ENCODE peak calls at places on chromosomes 7 and 10, in five cellular contexts. W is gastrocnemius medialis, K is AG10803, V is fibroblast of the aortic adventitia, N is esophagus squamous epithelium. C is an unnamed sample.

GRCh38 chr10:29590598-29591415 is 44.0 kb downstream of the SVIL start:
- DNase-seq in K (peak), W (no peak), V (peak), N (no peak), C (peak)

GRCh38 chr10:101226506-101226887 is 2.8 kb downstream of the LBX1 start:
- DNase-seq in K (no peak), W (no peak), V (no peak), N (no peak), C (peak)

GRCh38 chr7:79064187-79064823 is 389.2 kb downstream of the MAGI2 start:
- DNase-seq in K (no peak), W (no peak), N (no peak), V (peak), C (no peak)

GRCh38 chr10:103433858-103434257 is 18.3 kb downstream of the CALHM2 start:
- DNase-seq in W (peak), N (no peak), V (peak), K (peak), C (peak)

GRCh38 chr7:94394399-94395140 is at the start of gene COL1A2:
- DNase-seq in W (peak), N (peak), V (peak), K (peak), C (peak)

GRCh38 chr10:71742301-71743098 is 22.9 kb upstream of the C10orf105 start:
- DNase-seq in N (no peak), W (no peak), V (no peak), K (no peak), C (no peak)

GRCh38 chr10:96765406-96766240 is 45.3 kb upstream of the PIK3AP1 start:
- DNase-seq in N (no peak), W (peak), K (peak), V (peak), C (peak)

GRCh38 chr10:73999703-74000102 is 1.8 kb downstream of the VCL start:
- DNase-seq in W (no peak), N (no peak), K (peak), V (peak), C (peak)

GRCh38 chr10:1424648-1425047 is 312.7 kb downstream of the ADARB2 start:
- DNase-seq in V (no peak), N (no peak), W (no peak), K (no peak), C (peak)

GRCh38 chr7:101122933-101123702 is 3.8 kb upstream of the SERPINE1 start:
- DNase-seq in W (no peak), N (no peak), V (no peak), K (no peak), C (no peak)

GRCh38 chr7:158979023-158979529 is 122.7 kb downstream of the DYNC2I1 start:
- DNase-seq in K (no peak), W (no peak), N (no peak), V (no peak), C (no peak)

GRCh38 chr7:12431886-12432285 is 28.2 kb upstream of the VWDE start:
- DNase-seq in N (no peak), V (no peak), W (no peak), K (no peak), C (no peak)

GRCh38 chr7:12436896-12437535 is 33.4 kb upstream of the VWDE start:
- DNase-seq in V (no peak), K (peak), W (no peak), N (no peak), C (no peak)

GRCh38 chr7:12436126-12436525 is 32.5 kb upstream of the VWDE start:
- DNase-seq in N (no peak), W (no peak), K (no peak), V (no peak), C (no peak)

GRCh38 chr7:12434012-12434642 is 30.5 kb upstream of the VWDE start:
- DNase-seq in V (no peak), N (no peak), W (no peak), K (no peak), C (no peak)
- TF ChIP-seq CTCF in V (peak), N (no peak), W (no peak), K (peak), C (peak)

GRCh38 chr7:64308019-64308275 is 5.8 kb upstream of the ZNF736 start:
- DNase-seq in N (no peak), W (no peak), V (no peak), K (no peak), C (no peak)

GRCh38 chr7:64312826-64313225 is 935 bp upstream of the ZNF736 start:
- DNase-seq in N (no peak), W (no peak), V (no peak), K (no peak), C (no peak)

GRCh38 chr7:64310426-64310825 is 3.3 kb upstream of the ZNF736 start:
- DNase-seq in W (no peak), N (no peak), V (no peak), K (no peak), C (no peak)

DNA sequence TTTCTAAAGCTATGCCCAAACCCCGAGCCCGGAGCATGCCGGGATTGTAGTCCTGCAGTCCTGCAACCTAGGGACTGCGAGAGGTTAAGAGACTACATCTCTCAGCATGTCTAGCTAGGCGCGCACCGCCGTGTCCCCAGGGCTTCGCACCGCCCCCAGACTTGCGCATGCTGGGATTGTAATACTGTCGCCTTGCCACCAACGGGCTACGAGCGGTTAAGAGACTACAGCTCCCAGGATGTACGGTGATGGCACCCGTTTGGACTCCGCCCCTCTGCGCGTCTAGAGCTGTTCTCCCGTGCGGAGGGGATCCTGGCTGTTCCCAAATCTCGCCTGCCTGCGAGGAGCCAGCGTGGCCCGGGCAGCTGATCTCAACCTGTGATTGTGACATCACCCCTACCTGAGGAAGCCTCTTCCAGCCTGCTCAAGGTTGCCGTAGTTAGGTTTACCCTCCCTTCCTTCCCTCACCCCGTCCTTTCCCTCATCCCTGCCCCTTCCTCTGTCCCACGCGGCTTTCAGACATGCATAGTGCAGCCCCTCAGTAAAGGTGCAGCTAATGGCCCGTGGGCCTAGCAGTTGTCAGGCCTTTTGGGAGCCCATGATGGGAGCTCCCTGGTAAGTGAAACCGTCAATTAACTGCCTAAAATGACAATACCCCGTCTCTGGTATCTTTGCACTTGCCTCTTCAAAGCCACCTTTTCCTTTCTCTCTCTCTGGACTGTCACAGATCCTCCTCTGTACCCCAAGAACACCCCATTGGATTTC is 6.3 kb upstream of the ZNF736 start:
- DNase-seq in W (peak), N (peak), K (peak), V (peak), C (peak)
- TF ChIP-seq CTCF in W (no peak), N (no peak), K (peak), V (no peak), C (no peak)

GRCh38 chr7:2517004-2517403 is 2.6 kb upstream of the LFNG start:
- DNase-seq in N (no peak), V (peak), W (no peak), K (peak), C (peak)
- TF ChIP-seq CTCF in N (no peak), V (peak), W (no peak), K (peak), C (peak)

DNA sequence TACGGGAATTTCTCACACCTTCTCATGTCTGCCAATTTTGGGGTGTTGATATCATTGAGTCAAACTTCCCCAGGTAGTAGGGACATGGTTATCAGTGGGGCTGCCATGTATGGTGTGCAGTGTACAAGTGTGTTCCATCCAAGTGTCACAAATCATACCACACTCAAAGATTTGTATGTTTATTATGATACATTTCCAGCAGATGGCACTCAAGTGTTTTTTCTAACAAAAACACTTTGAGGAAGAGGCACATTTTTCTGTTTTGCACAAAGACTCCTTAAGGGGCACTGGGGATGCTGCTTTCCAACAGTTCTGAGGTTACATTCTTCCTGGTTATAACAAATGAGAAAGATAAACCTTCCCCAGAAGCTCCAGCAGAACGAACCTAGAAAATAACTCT is 414.5 kb downstream of the REEP3 start:
- DNase-seq in K (no peak), V (no peak), N (no peak), W (no peak), C (no peak)
- TF ChIP-seq CTCF in K (no peak), V (no peak), N (no peak), W (no peak), C (peak)

C was measured in osteoblast.